ENCODE peak calls at places on chromosomes 12 and 14, in six cellular contexts. L is neuronal stem cell, W is mesenchymal stem cell, U is IMR-90, I is H9, R is H1. H is an unnamed sample.
A peak's percentile ranks its signal among the peaks of the same experiment; 100 is the strongest.

GRCh38 chr12:116880817-116881324 is 370 bp downstream of the HRK start:
- DNase-seq in L (peak; percentile 50), W (peak; percentile 28), U (peak; percentile 45), I (peak; percentile 81), R (peak; percentile 38), H (peak; percentile 33)

GRCh38 chr14:98494582-98494981 is 777.4 kb downstream of the BCL11B start:
- DNase-seq in L (no peak), W (no peak), U (no peak), I (no peak), R (no peak), H (peak; percentile 69)

GRCh38 chr14:60658116-60658515 is 8.8 kb upstream of the SIX1 start:
- DNase-seq in L (no peak), W (no peak), U (no peak), I (peak; percentile 37), R (no peak), H (no peak)

GRCh38 chr14:64510825-64511679 is 6.5 kb downstream of the ZBTB1 start:
- DNase-seq in L (peak; percentile 64), W (peak; percentile 81), U (peak; percentile 73), I (peak; percentile 39), R (no peak), H (peak; percentile 89)

GRCh38 chr12:93802698-93803097 is 125.5 kb downstream of the CRADD start:
- DNase-seq in L (no peak), W (no peak), U (peak; percentile 47), I (no peak), R (no peak), H (no peak)

GRCh38 chr12:113766880-113767878 is 198.9 kb downstream of the RBM19 start:
- DNase-seq in L (peak; percentile 58), W (peak; percentile 80), U (peak; percentile 78), I (peak; percentile 49), R (peak; percentile 15), H (peak; percentile 75)

GRCh38 chr12:114920828-114921579 is 237.0 kb upstream of the TBX3 start:
- DNase-seq in L (no peak), W (peak; percentile 25), U (peak; percentile 46), I (no peak), R (no peak), H (no peak)

GRCh38 chr14:88249266-88249665 is 73.8 kb downstream of the KCNK10 start:
- DNase-seq in L (no peak), W (no peak), U (no peak), I (no peak), R (no peak), H (no peak)

GRCh38 chr14:84087986-84088531 is 1441.9 kb upstream of the FLRT2 start:
- DNase-seq in L (no peak), W (no peak), U (peak; percentile 77), I (no peak), R (no peak), H (no peak)

GRCh38 chr14:61229475-61229888 is 51.7 kb downstream of the TMEM30B start:
- DNase-seq in L (peak; percentile 29), W (no peak), U (no peak), I (no peak), R (no peak), H (no peak)

GRCh38 chr12:51512438-51512837 is 78.6 kb upstream of the SCN8A start:
- DNase-seq in L (no peak), W (no peak), U (no peak), I (no peak), R (no peak), H (no peak)

GRCh38 chr14:85959063-85959462 is 429.1 kb downstream of the FLRT2 start:
- DNase-seq in L (no peak), W (no peak), U (no peak), I (no peak), R (no peak), H (no peak)

GRCh38 chr14:89027097-89027740 is 202.8 kb downstream of the TTC8 start:
- DNase-seq in L (peak; percentile 57), W (peak; percentile 40), U (peak; percentile 33), I (peak; percentile 70), R (no peak), H (peak; percentile 19)

GRCh38 chr12:29710104-29710503 is 73.6 kb downstream of the TMTC1 start:
- DNase-seq in L (peak; percentile 62), W (peak; percentile 53), U (no peak), I (peak; percentile 82), R (peak; percentile 15), H (no peak)

GRCh38 chr12:65999564-66000280 is 130.8 kb downstream of the LLPH start:
- DNase-seq in L (no peak), W (no peak), U (peak; percentile 65), I (no peak), R (no peak), H (peak; percentile 97)

GRCh38 chr14:59585891-59586554 is 9.4 kb upstream of the CCDC175 start:
- DNase-seq in L (no peak), W (peak; percentile 82), U (peak; percentile 40), I (no peak), R (no peak), H (no peak)

GRCh38 chr12:89565002-89565401 is 39.2 kb upstream of the POC1B start:
- DNase-seq in L (no peak), W (no peak), U (no peak), I (no peak), R (no peak), H (peak; percentile 69)

GRCh38 chr12:51974646-51975045 is 23.1 kb downstream of the ACVR1B start:
- DNase-seq in L (no peak), W (no peak), U (no peak), I (no peak), R (no peak), H (no peak)

GRCh38 chr14:61435563-61436337 is 114.4 kb downstream of the PRKCH start:
- DNase-seq in L (no peak), W (peak; percentile 11), U (no peak), I (no peak), R (no peak), H (no peak)

GRCh38 chr12:15633201-15633600 is 156.0 kb downstream of the EPS8 start:
- DNase-seq in L (no peak), W (no peak), U (no peak), I (no peak), R (no peak), H (no peak)

GRCh38 chr14:99596071-99596627 is 7.9 kb downstream of the CCDC85C start:
- DNase-seq in L (no peak), W (no peak), U (no peak), I (no peak), R (no peak), H (no peak)

GRCh38 chr12:22588817-22589216 is 36.2 kb upstream of the ETNK1 start:
- DNase-seq in L (no peak), W (no peak), U (no peak), I (no peak), R (no peak), H (no peak)

GRCh38 chr12:130199536-130200390 is 37.5 kb downstream of the FZD10 start:
- DNase-seq in L (no peak), W (no peak), U (no peak), I (no peak), R (no peak), H (no peak)

GRCh38 chr14:54364555-54365415 is 32.0 kb upstream of the CDKN3 start:
- DNase-seq in L (no peak), W (peak; percentile 58), U (peak; percentile 37), I (no peak), R (no peak), H (peak; percentile 4)

GRCh38 chr12:6551496-6552139 is 4.2 kb downstream of the IFFO1 start:
- DNase-seq in L (no peak), W (peak; percentile 76), U (peak; percentile 72), I (no peak), R (no peak), H (no peak)

GRCh38 chr14:89179891-89180404 is 237.1 kb downstream of the FOXN3 start:
- DNase-seq in L (no peak), W (no peak), U (no peak), I (no peak), R (no peak), H (no peak)

GRCh38 chr12:28316067-28316466 is 125.8 kb downstream of the CCDC91 start:
- DNase-seq in L (no peak), W (no peak), U (no peak), I (no peak), R (no peak), H (no peak)

GRCh38 chr12:4701383-4701782 is 18.8 kb upstream of the GALNT8 start:
- DNase-seq in L (no peak), W (no peak), U (peak; percentile 4), I (no peak), R (no peak), H (no peak)

GRCh38 chr12:51621155-51621922 is 30.3 kb downstream of the SCN8A start:
- DNase-seq in L (no peak), W (peak; percentile 65), U (peak; percentile 78), I (no peak), R (no peak), H (no peak)

GRCh38 chr12:42744539-42745156 is 155.1 kb upstream of the PRICKLE1 start:
- DNase-seq in L (no peak), W (peak; percentile 56), U (no peak), I (no peak), R (no peak), H (peak; percentile 83)

GRCh38 chr12:6465467-6466183 is 4.9 kb downstream of the VAMP1 start:
- DNase-seq in L (peak; percentile 65), W (peak; percentile 78), U (peak; percentile 77), I (peak; percentile 67), R (no peak), H (peak; percentile 90)

DNA sequence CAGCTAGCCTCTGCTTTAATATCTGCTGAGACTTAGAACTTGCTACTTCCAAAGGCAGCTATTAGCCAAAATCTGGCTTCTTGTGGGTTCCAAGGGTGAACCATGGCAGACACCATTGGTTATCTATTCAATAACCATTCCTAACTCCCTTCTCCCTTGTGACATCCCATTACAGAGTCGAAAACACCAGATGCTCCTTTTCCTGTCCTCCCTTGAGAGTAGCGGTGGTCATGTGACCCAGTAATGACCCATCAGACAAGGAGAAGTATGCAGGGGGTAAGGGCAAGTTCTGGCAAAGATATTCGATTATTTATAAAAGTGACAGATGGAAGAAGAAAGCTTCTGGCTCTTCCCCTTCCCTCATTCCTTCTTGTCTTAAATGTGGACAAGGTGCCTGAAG is 20.1 kb downstream of the TGFB3 start:
- DNase-seq in L (no peak), W (no peak), U (no peak), I (no peak), R (no peak), H (no peak)
- H4K91ac ChIP-seq in L (no peak overlapping the region), W (no peak overlapping the region), U (no peak overlapping the region), I (no peak overlapping the region), R (no peak overlapping the region), H (no peak overlapping the region)

GRCh38 chr12:70052931-70053497 is 190.2 kb upstream of the CNOT2 start:
- DNase-seq in L (no peak), W (peak; percentile 76), U (peak; percentile 67), I (no peak), R (no peak), H (peak; percentile 94)
- H3K4ac ChIP-seq in L (no peak overlapping the region), W (no peak overlapping the region), U (no peak overlapping the region), I (no peak overlapping the region), R (no peak overlapping the region), H (no peak overlapping the region)

GRCh38 chr12:104470521-104470920 is 13.8 kb downstream of the CHST11 start:
- DNase-seq in L (no peak), W (no peak), U (no peak), I (no peak), R (no peak), H (no peak)
- H3K4me1 ChIP-seq in L (peaks cover 21% of the 10 kb centered on the region), W (peaks cover 2% of the 10 kb centered on the region), U (no peaks in the 10 kb centered on the region), I (no peaks in the 10 kb centered on the region), R (peaks cover 4% of the 10 kb centered on the region), H (no peaks in the 10 kb centered on the region)

DNA sequence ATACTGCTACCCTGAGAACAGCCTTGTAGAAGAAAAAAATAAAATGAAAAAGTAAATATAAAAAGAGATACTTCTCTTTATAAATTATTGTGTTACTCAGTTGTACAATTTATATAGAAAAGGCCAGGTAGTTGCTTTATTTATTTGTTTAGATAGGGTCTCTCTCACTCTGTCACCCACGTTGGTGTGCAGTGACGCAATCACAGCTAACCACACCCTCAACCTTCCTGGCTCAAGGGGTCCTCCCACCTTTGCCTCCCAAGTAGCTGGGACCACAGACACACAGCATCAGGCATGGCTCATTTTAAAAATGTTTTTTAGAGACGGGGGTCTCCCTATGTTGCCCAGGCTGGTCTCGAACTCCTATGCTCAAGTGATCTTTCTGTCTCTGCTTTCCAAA is 175.4 kb upstream of the PZP start:
- DNase-seq in L (no peak), W (no peak), U (no peak), I (no peak), R (no peak), H (no peak)
- H4K91ac ChIP-seq in L (no peak overlapping the region), W (no peak overlapping the region), U (no peak overlapping the region), I (no peak overlapping the region), R (no peak overlapping the region), H (no peak overlapping the region)

H was measured in trophoblast cell.